ENCODE peak calls at places on chromosome 20, in ten cellular contexts. Z, F, M, X, Y, N, Q, I, A and L are unnamed samples.

GRCh38 chr20:45293041-45294002 is 13.3 kb upstream of the RBPJL start:
- DNase-seq in Z (peak), I (no peak), F (peak), Y (peak), A (peak), X (peak), Q (peak), N (peak), M (peak), L (peak)

GRCh38 chr20:50460608-50461268 is 49.4 kb upstream of the PTPN1 start:
- DNase-seq in I (no peak), N (peak), F (peak), Z (peak), Y (peak), X (peak), M (peak), Q (peak), A (peak), L (peak)

GRCh38 chr20:25277941-25278521 is 30.1 kb downstream of the PYGB start:
- DNase-seq in N (no peak), Z (peak), I (no peak), M (peak), X (peak), F (no peak), Q (no peak), A (no peak), Y (peak), L (no peak)

GRCh38 chr20:13312300-13312699 is 91.2 kb downstream of the ISM1 start:
- DNase-seq in N (no peak), A (no peak), Y (no peak), M (no peak), X (no peak), I (no peak), F (no peak), Q (no peak), Z (no peak), L (no peak)

GRCh38 chr20:53609501-53610445 is 16.1 kb upstream of the ZNF217 start:
- DNase-seq in X (no peak), F (peak), Q (peak), A (peak), Y (peak), M (peak), N (no peak), Z (peak), I (no peak), L (no peak)

GRCh38 chr20:44598413-44599290 is 16.3 kb downstream of the PKIG start:
- DNase-seq in Y (peak), I (no peak), A (peak), M (peak), F (no peak), Z (no peak), N (no peak), Q (peak), X (no peak), L (peak)

GRCh38 chr20:57608516-57608915 is 11.7 kb downstream of the ZBP1 start:
- DNase-seq in X (no peak), N (no peak), A (no peak), Y (peak), Z (no peak), I (no peak), M (peak), F (no peak), Q (no peak), L (no peak)

GRCh38 chr20:63942250-63943006 is 13.8 kb downstream of the UCKL1 start:
- DNase-seq in N (no peak), Z (peak), I (no peak), M (peak), X (peak), Q (peak), F (peak), Y (peak), A (peak), L (no peak)

GRCh38 chr20:39376788-39377187 is 414.6 kb downstream of the DHX35 start:
- DNase-seq in X (no peak), Q (no peak), Y (no peak), I (no peak), A (no peak), M (no peak), F (no peak), Z (no peak), N (no peak), L (no peak)

GRCh38 chr20:63618291-63618980 is 8.5 kb downstream of the GMEB2 start:
- DNase-seq in Y (no peak), X (no peak), Z (no peak), M (peak), F (no peak), A (no peak), N (no peak), I (no peak), Q (no peak), L (no peak)

GRCh38 chr20:33317424-33318095 is 34.5 kb downstream of the BPIFB1 start:
- DNase-seq in I (no peak), Y (no peak), N (peak), A (no peak), M (no peak), Q (no peak), X (no peak), F (no peak), Z (no peak), L (no peak)

GRCh38 chr20:49823152-49823847 is 10.7 kb downstream of the SLC9A8 start:
- DNase-seq in Q (no peak), N (no peak), M (no peak), Y (no peak), X (no peak), I (no peak), A (no peak), F (no peak), Z (no peak), L (no peak)

GRCh38 chr20:52448513-52448912 is 256.9 kb upstream of the ZFP64 start:
- DNase-seq in N (no peak), Y (no peak), A (no peak), X (no peak), F (no peak), Z (no peak), Q (no peak), I (no peak), M (no peak), L (no peak)

GRCh38 chr20:30919514-30920188 is 337.8 kb upstream of the DEFB115 start:
- DNase-seq in Z (no peak), N (no peak), A (no peak), Q (no peak), Y (no peak), F (no peak), I (no peak), M (peak), X (no peak), L (no peak)

GRCh38 chr20:61262036-61262435 is 10.0 kb downstream of the CDH4 start:
- DNase-seq in I (no peak), X (no peak), M (no peak), Q (no peak), F (no peak), Z (no peak), A (no peak), Y (no peak), N (no peak), L (no peak)

DNA sequence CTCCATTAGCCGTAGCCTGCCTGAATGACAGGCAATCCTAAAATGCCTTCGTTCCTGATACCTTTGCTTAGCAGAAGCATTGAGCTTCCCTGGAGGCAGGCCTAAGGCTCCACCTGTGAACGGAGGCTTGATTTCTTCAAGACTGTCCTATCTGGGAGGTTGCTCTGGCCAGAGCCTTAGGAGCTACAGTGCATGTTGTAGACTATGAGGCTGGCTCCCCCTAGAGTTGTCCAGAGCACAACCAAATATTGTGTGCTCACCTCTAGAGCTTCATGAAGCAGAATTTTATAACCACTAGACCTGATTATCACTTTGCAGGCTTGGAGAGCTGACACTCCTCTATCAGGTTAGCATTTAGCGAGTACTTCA is 217.8 kb downstream of the MAFB start:
- DNase-seq in A (peak), Z (peak), N (no peak), F (peak), Y (no peak), I (no peak), M (no peak), X (peak), Q (peak), L (no peak)
- TF ChIP-seq CTCF in A (peak), Z (no peak), N (peak), F (peak), Y (peak), I (no peak), M (no peak), X (peak), Q (peak), L (no peak)

DNA sequence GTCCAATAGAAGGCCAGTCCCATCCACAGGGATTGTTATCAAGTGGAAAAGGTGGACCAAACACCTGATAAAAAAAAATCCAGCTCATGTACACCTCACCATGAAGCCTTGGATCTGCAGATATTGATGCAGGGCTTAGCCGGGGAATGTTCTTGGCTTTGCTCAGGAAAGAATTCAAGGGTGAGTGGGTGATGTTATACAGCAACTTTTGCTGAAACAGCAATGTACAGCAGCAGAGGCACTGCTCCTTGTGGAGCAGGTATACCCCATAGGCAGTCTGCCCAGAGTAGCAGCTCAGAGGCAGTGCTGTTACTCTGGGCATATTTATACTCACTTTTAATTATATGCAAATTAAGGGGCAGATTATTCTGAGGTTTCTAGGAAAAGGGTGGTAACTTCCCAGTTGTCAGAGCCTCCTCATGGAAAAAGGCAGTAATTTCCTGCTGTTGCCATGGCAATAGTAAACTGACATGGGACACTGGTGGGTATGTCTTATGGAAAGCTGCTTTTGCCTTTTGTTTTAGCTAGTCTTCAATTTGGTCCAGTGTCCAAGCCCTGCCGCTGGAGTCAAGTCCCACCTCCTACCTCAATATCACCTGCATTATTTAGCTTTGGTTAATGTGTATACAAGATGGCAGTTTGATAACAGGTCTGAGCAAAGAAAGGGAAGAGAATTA is 110.0 kb upstream of the JAG1 start:
- DNase-seq in F (peak), Q (no peak), A (no peak), I (no peak), N (no peak), M (no peak), Y (no peak), Z (no peak), X (no peak), L (peak)
- H3K4me3 ChIP-seq in F (no peak), Q (no peak), A (no peak), I (no peak), N (no peak), M (no peak), Y (no peak), Z (no peak), X (no peak), L (no peak)

GRCh38 chr20:546353-546752 is 2.8 kb upstream of the CSNK2A1 start:
- DNase-seq in X (no peak), I (no peak), M (no peak), F (no peak), Q (no peak), Z (no peak), A (no peak), Y (no peak), N (no peak), L (no peak)

GRCh38 chr20:547394-547793 is 3.8 kb upstream of the CSNK2A1 start:
- DNase-seq in Q (no peak), Z (no peak), A (no peak), I (no peak), N (no peak), F (no peak), Y (no peak), M (no peak), X (no peak), L (no peak)

GRCh38 chr20:550611-551010 is 7.0 kb upstream of the CSNK2A1 start:
- DNase-seq in Q (no peak), Z (no peak), M (no peak), Y (no peak), A (no peak), X (no peak), N (no peak), F (no peak), I (no peak), L (no peak)

GRCh38 chr20:544153-544725 is 649 bp upstream of the CSNK2A1 start:
- DNase-seq in I (no peak), Z (no peak), F (no peak), A (no peak), M (no peak), Q (no peak), X (no peak), N (no peak), Y (no peak), L (no peak)

DNA sequence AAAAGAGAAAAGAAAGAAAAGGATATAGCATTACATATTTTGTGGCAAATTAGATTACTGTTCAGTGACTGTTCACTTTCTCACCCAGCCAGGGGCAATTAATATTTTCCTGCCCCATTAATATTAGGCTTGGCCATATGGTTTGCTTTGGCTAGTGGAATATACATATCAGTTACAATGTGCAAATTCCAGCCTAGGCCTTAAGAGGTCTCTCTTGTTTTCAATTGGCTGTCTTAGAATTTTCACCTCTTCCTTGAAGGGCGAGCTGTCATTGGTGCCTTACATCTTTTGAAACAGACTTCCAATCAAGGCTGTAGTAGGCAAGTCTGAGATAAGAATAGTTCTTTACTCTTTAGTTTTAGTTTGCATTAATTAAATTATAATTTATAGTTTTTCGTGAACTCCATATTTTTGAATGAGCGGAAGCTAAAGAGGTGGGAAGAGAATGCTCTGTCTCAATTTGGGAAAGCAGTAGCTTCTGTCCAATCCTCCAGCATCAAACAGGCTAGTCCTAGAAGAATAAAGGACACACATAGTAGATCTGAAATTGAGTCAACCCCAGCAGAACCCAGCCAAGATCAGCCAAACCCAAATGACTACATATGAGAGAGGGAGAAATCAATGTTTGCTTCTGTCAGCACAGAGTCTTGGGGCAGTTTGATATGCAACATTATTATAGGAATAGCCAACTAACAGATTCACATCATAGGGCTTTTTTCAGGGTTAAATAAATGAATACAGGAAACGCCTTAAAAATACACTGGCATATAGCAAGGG is 6.3 kb upstream of the CSNK2A1 start:
- DNase-seq in M (no peak), A (peak), Q (no peak), X (no peak), Z (no peak), Y (no peak), N (no peak), I (no peak), F (no peak), L (no peak)
- TF ChIP-seq CTCF in M (no peak), A (no peak), Q (no peak), X (no peak), Z (no peak), Y (no peak), N (no peak), I (no peak), F (no peak), L (no peak)

DNA sequence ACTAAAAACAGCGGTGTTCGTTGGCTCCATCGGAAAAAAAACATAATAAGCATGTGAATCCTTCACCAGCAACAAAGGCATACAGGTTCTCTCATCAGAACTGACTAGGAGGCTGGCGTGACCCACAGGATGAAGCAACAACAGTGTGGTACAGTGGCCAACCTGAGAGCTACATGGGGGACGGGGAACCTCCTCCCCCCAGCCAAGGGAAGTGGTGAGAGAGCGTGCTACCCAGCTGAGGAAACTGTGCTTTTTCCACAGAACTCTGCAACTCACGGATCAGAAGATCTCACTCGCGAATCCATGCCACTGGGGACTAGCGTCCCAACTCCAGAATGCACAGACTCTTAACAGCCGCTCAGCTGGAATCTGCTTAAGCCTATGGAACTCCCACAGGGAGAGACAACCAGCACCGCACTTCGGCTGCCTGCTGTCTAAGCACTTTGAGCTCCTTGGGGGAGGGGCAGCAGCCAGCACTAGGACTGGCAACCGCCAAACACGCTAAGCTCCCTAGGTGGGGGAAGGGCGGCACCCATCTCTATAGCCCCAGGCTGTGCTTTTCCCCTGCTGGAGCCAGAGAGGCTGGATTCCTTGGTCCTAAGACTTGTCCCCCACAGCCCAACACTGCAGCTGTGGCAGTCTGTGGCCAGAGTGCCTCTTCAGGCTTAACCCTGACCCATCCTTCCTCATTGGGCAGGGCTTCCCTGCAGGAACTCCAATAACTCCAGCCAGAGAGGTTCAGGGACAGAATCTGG is 538.3 kb upstream of the BTBD3 start:
- DNase-seq in A (peak), Z (peak), F (peak), N (no peak), X (peak), I (no peak), M (peak), Y (peak), Q (peak), L (no peak)
- H3K4me3 ChIP-seq in A (peak), Z (no peak), F (peak), N (no peak), X (peak), I (no peak), M (no peak), Y (no peak), Q (peak), L (no peak)

DNA sequence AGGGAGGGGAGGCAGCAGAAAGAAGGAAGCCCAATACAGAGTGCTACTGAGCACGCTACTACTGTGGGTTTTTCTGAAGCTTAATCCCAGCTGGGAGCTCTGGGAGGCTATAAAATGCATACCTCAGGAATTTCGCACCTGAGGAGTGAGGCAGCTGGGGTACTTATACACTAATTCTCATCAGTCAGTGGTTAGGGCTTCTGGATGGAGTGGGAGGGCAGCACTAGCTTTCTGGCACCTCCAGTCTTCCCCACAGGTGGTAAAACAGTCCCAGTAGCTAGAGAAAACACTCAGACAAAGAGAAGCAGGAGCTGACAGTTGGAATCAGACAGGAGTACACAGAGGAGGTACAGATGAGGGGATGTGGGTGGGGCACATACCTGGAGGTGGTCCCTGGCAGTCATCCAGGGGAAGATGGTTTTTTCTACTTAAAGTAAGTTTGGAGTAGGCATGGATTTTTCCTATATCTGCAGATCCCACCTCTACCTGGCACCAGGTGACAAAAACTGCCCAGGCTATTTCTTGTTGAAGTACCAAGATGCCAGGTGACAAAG is 37.8 kb downstream of the CPXM1 start:
- DNase-seq in I (no peak), F (no peak), N (no peak), X (no peak), M (peak), Y (no peak), Z (no peak), A (no peak), Q (no peak), L (no peak)
- TF ChIP-seq CTCF in I (no peak), F (no peak), N (no peak), X (no peak), M (no peak), Y (no peak), Z (no peak), A (no peak), Q (no peak), L (no peak)